ENCODE peak calls at places on chromosomes 1 and 21, in four cellular contexts. One of them, this sample, is unnamed.

GRCh38 chr21:45270306-45270821 is 17.3 kb downstream of the POFUT2 start:
- DNase-seq in Caco-2: peak; percentile 48
- DNase-seq in tibial artery: peak; percentile 56
- DNase-seq in MCF 10A: no peak
- DNase-seq in this sample: no peak

GRCh38 chr1:63041660-63042059 is 257.7 kb downstream of the ATG4C start:
- DNase-seq in tibial artery: no peak
- DNase-seq in Caco-2: no peak
- DNase-seq in MCF 10A: no peak
- DNase-seq in this sample: no peak

GRCh38 chr21:45386336-45386727 is 18.6 kb upstream of the COL18A1 start:
- DNase-seq in MCF 10A: no peak
- DNase-seq in tibial artery: peak; percentile 56
- DNase-seq in Caco-2: peak; percentile 82
- DNase-seq in this sample: no peak

GRCh38 chr1:220810179-220810653 is 23.5 kb downstream of the MTARC1 start:
- DNase-seq in MCF 10A: peak; percentile 91
- DNase-seq in tibial artery: peak; percentile 85
- DNase-seq in Caco-2: peak; percentile 67
- DNase-seq in this sample: no peak

GRCh38 chr1:110281363-110282290 is 57.5 kb upstream of the RBM15 start:
- DNase-seq in MCF 10A: no peak
- DNase-seq in Caco-2: no peak
- DNase-seq in tibial artery: no peak
- DNase-seq in this sample: no peak

GRCh38 chr1:113388621-113389355 is 1.5 kb upstream of the MAGI3 start:
- DNase-seq in Caco-2: peak; percentile 58
- DNase-seq in MCF 10A: peak; percentile 53
- DNase-seq in tibial artery: no peak
- DNase-seq in this sample: no peak

GRCh38 chr1:21317035-21317689 is 26.9 kb upstream of the ECE1 start:
- DNase-seq in Caco-2: no peak
- DNase-seq in MCF 10A: no peak
- DNase-seq in tibial artery: peak; percentile 99
- DNase-seq in this sample: no peak

GRCh38 chr21:36699546-36700294 is 805 bp downstream of the SIM2 start:
- DNase-seq in tibial artery: no peak
- DNase-seq in Caco-2: peak; percentile 32
- DNase-seq in MCF 10A: peak; percentile 21
- DNase-seq in this sample: no peak

GRCh38 chr1:206693592-206693991 is 8.9 kb downstream of the MAPKAPK2 start:
- DNase-seq in MCF 10A: no peak
- DNase-seq in Caco-2: no peak
- DNase-seq in tibial artery: peak; percentile 90
- DNase-seq in this sample: no peak

GRCh38 chr1:187871177-187871576 is 1042.4 kb downstream of the PLA2G4A start:
- DNase-seq in MCF 10A: no peak
- DNase-seq in Caco-2: no peak
- DNase-seq in tibial artery: no peak
- DNase-seq in this sample: no peak

GRCh38 chr1:113333056-113333455 is 57.3 kb upstream of the MAGI3 start:
- DNase-seq in Caco-2: no peak
- DNase-seq in MCF 10A: no peak
- DNase-seq in tibial artery: no peak
- DNase-seq in this sample: no peak

GRCh38 chr1:226027861-226028260 is 28.7 kb upstream of the SDE2 start:
- DNase-seq in Caco-2: no peak
- DNase-seq in MCF 10A: peak; percentile 45
- DNase-seq in tibial artery: no peak
- DNase-seq in this sample: no peak

GRCh38 chr1:9406111-9406510 is 113.4 kb downstream of the SPSB1 start:
- DNase-seq in tibial artery: no peak
- DNase-seq in Caco-2: no peak
- DNase-seq in MCF 10A: no peak
- DNase-seq in this sample: no peak

GRCh38 chr1:30721311-30722174 is 1.8 kb downstream of the MATN1 start:
- DNase-seq in tibial artery: no peak
- DNase-seq in Caco-2: no peak
- DNase-seq in MCF 10A: no peak
- DNase-seq in this sample: no peak

GRCh38 chr1:228175316-228176023 is 9.9 kb downstream of the IBA57 start:
- DNase-seq in Caco-2: no peak
- DNase-seq in MCF 10A: no peak
- DNase-seq in tibial artery: peak; percentile 64
- DNase-seq in this sample: no peak

GRCh38 chr1:214377886-214378285 is 96.9 kb downstream of the SMYD2 start:
- DNase-seq in tibial artery: no peak
- DNase-seq in Caco-2: peak; percentile 24
- DNase-seq in MCF 10A: no peak
- DNase-seq in this sample: no peak

GRCh38 chr1:68057564-68057963 is 7.1 kb upstream of the DIRAS3 start:
- DNase-seq in MCF 10A: no peak
- DNase-seq in tibial artery: no peak
- DNase-seq in Caco-2: no peak
- DNase-seq in this sample: no peak

GRCh38 chr21:36202721-36203602 is 46.3 kb downstream of the DOP1B start:
- DNase-seq in Caco-2: no peak
- DNase-seq in MCF 10A: no peak
- DNase-seq in tibial artery: no peak
- DNase-seq in this sample: no peak

GRCh38 chr21:42317826-42318746 is 2.9 kb upstream of the TFF3 start:
- DNase-seq in MCF 10A: no peak
- DNase-seq in tibial artery: no peak
- DNase-seq in Caco-2: no peak
- DNase-seq in this sample: no peak

GRCh38 chr1:225511828-225512381 is 84.1 kb upstream of the LBR start:
- DNase-seq in tibial artery: no peak
- DNase-seq in MCF 10A: no peak
- DNase-seq in Caco-2: no peak
- DNase-seq in this sample: no peak

GRCh38 chr1:10484519-10484918 is 9.8 kb downstream of the PEX14 start:
- DNase-seq in Caco-2: no peak
- DNase-seq in tibial artery: no peak
- DNase-seq in MCF 10A: no peak
- DNase-seq in this sample: no peak

DNA sequence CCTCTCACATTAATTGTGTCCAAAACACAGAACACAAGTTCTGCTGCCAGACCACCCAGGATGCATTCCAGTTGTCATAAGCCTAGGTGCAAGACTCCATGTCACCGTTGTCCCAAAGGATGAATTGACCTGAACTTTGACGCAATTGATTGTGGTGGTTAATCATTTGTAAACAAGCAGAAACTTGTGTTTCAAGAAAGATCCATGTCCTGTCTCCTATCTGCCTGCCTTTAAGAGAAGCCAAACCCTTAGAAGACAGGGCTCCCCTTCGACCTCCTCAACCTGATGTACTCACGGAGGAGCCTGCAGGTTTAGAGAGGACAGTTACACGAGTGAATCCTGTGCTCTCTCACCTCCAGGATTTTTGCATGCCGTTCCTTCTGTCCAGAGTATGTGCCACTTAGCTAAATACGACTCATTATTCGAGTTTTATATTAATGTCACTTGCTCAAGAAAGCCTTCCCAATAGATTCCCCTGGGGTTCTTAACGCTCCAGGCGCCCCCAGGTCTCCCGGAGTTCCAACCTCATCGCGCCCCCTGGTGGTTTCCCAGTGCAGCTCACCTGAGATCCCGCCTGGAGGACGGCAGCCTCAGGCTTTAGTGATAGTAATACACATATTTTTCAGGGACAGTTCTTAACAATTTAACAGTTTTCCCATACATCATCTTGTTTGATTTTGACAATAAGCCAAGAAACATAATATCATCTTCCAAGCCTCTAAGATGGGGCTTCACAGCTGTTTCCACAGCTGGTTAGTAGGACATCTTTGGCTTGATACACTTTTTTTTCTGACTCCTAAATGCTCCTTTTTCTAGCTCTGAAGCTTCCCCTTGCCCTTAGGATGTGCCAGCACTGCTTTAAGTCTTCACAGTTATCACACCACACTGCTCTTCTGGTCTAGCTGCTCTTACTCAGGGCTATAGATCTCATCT is 2.4 kb upstream of the C8B start:
- DNase-seq in Caco-2: peak; percentile 45
- DNase-seq in tibial artery: no peak
- DNase-seq in MCF 10A: peak; percentile 42
- DNase-seq in this sample: no peak
- TF ChIP-seq CTCF in Caco-2: peak; percentile 49
- TF ChIP-seq CTCF in tibial artery: no peak
- TF ChIP-seq CTCF in MCF 10A: peak; percentile 34
- TF ChIP-seq CTCF in this sample: peak; percentile 47

GRCh38 chr1:212558665-212559480 is 49.7 kb upstream of the ATF3 start:
- DNase-seq in Caco-2: peak; percentile 94
- DNase-seq in tibial artery: peak; percentile 97
- DNase-seq in MCF 10A: peak; percentile 98
- DNase-seq in this sample: peak; percentile 69
- TF ChIP-seq CTCF in Caco-2: no peak
- TF ChIP-seq CTCF in tibial artery: no peak
- TF ChIP-seq CTCF in MCF 10A: no peak
- TF ChIP-seq CTCF in this sample: no peak

GRCh38 chr21:38696617-38697016 is 109.1 kb upstream of the ETS2 start:
- DNase-seq in MCF 10A: no peak
- DNase-seq in tibial artery: no peak
- DNase-seq in Caco-2: no peak
- DNase-seq in this sample: no peak
- TF ChIP-seq CTCF in MCF 10A: no peak
- TF ChIP-seq CTCF in tibial artery: no peak
- TF ChIP-seq CTCF in Caco-2: no peak
- TF ChIP-seq CTCF in this sample: no peak

DNA sequence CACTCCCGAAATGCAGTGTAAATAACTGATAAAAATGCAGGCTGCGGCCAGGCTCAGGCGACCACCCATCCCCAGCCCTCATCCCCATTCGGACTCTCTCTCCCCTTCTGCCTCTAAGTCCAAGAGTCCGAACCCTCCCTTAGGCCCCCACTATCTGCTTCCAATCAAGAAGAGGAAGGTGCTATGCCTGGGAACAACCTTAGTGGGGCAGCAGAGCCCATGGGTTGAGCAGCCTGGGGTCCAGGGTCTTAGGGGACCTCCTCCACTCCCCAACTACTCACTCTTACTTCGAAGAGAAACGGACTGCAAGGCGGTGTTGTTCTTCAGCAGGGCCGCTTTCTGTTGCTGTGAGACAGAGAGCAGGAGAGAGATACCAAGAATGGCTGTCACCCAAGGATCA is 12.2 kb downstream of the ARHGEF2 start:
- DNase-seq in MCF 10A: no peak
- DNase-seq in tibial artery: no peak
- DNase-seq in Caco-2: no peak
- DNase-seq in this sample: no peak
- TF ChIP-seq CTCF in MCF 10A: no peak
- TF ChIP-seq CTCF in tibial artery: no peak
- TF ChIP-seq CTCF in Caco-2: no peak
- TF ChIP-seq CTCF in this sample: no peak

GRCh38 chr1:116857092-116857491 is 52.6 kb upstream of the PTGFRN start:
- DNase-seq in MCF 10A: no peak
- DNase-seq in Caco-2: no peak
- DNase-seq in tibial artery: no peak
- DNase-seq in this sample: no peak
- TF ChIP-seq CTCF in MCF 10A: no peak
- TF ChIP-seq CTCF in Caco-2: no peak
- TF ChIP-seq CTCF in tibial artery: no peak
- TF ChIP-seq CTCF in this sample: no peak

DNA sequence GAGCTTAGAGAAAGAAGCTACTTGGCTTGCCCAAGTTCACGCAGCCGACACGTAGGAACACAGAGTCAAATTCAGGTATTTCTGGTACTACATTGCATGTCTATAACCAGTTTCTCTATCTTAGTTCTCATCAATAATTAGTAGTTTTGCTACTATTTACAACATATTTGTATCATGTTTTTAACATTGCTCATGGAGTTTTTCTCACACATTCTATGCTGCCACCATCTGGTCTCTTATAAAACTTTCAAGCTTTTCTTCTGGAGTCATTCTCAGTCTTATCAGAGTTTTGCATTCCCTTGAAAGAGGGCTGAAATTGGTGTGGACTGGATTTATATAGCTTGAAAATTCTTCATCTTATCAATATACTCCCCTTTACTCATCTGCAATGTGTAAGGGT is 118.8 kb upstream of the PALMD start:
- DNase-seq in Caco-2: no peak
- DNase-seq in MCF 10A: peak; percentile 21
- DNase-seq in tibial artery: no peak
- DNase-seq in this sample: no peak
- TF ChIP-seq CTCF in Caco-2: no peak
- TF ChIP-seq CTCF in MCF 10A: peak; percentile 30
- TF ChIP-seq CTCF in tibial artery: no peak
- TF ChIP-seq CTCF in this sample: peak; percentile 52

DNA sequence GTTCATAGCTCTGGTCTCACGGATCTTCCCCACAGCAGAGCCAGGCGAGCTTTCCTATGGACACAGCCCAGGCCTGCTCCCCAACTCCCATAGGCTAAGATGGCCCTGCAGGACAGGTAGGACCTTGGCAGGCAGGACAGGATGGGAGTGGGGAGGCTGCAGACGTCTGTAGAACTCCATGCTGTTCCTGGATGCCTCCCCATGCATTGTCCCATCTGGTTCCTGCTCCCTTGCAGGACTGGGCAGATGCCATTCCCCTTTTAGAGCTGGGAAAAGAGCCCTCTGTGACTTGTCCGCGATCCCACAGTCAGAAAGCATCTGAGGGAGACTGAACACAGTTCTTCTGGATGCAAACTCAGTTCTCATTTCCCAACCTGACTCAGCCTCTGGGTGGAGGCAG is 71.9 kb upstream of the ATP5PO start:
- DNase-seq in MCF 10A: no peak
- DNase-seq in tibial artery: no peak
- DNase-seq in Caco-2: no peak
- DNase-seq in this sample: no peak
- TF ChIP-seq CTCF in MCF 10A: no peak
- TF ChIP-seq CTCF in tibial artery: no peak
- TF ChIP-seq CTCF in Caco-2: no peak
- TF ChIP-seq CTCF in this sample: no peak